ENCODE peak calls at places on chromosomes 13 and 19, in five cellular contexts. H, I, V, S and J are unnamed samples.

GRCh38 chr19:16330368-16330801 is 5.8 kb downstream of the KLF2 start:
- DNase-seq in V (peak), I (no peak), S (no peak), H (peak), J (peak)

GRCh38 chr13:21402586-21403307 is 56.4 kb downstream of the ZDHHC20 start:
- DNase-seq in V (no peak), I (no peak), S (no peak), H (peak), J (peak)

GRCh38 chr19:55655648-55656040 is 809 bp downstream of the U2AF2 start:
- DNase-seq in V (no peak), S (no peak), H (no peak), I (no peak), J (no peak)

GRCh38 chr13:97506511-97506910 is 72.5 kb downstream of the RAP2A start:
- DNase-seq in S (no peak), I (no peak), V (no peak), H (peak), J (peak)

GRCh38 chr13:95234242-95234641 is 67.0 kb downstream of the ABCC4 start:
- DNase-seq in S (no peak), I (no peak), H (no peak), V (no peak), J (no peak)

GRCh38 chr19:43711751-43712355 is 4.0 kb upstream of the IRGC start:
- DNase-seq in V (no peak), S (no peak), I (no peak), H (no peak), J (no peak)

GRCh38 chr19:45385392-45386221 is 15.2 kb upstream of the ERCC2 start:
- DNase-seq in I (no peak), H (no peak), V (no peak), S (no peak), J (no peak)

GRCh38 chr13:37403776-37404497 is 194.6 kb downstream of the POSTN start:
- DNase-seq in H (peak), S (peak), I (no peak), V (no peak), J (peak)

GRCh38 chr19:38544569-38545315 is 73.0 kb downstream of the MAP4K1 start:
- DNase-seq in H (peak), I (no peak), S (peak), V (no peak), J (peak)

GRCh38 chr19:50729894-50730293 is 6.7 kb downstream of the CLEC11A start:
- DNase-seq in H (no peak), S (no peak), I (no peak), V (no peak), J (no peak)

GRCh38 chr19:5627395-5627904 is 4.6 kb downstream of the SAFB start:
- DNase-seq in S (no peak), I (peak), V (no peak), H (peak), J (no peak)

GRCh38 chr13:57682128-57682716 is 50.7 kb downstream of the PCDH17 start:
- DNase-seq in S (no peak), V (no peak), H (no peak), I (no peak), J (no peak)

GRCh38 chr13:48492123-48493075 is 40.5 kb downstream of the RCBTB2 start:
- DNase-seq in H (no peak), I (no peak), S (no peak), V (no peak), J (peak)

GRCh38 chr19:397321-397720 is 11.6 kb downstream of the C2CD4C start:
- DNase-seq in I (no peak), V (no peak), S (no peak), H (no peak), J (no peak)

GRCh38 chr13:20666948-20667347 is 36.6 kb upstream of the IL17D start:
- DNase-seq in S (no peak), I (no peak), V (no peak), H (no peak), J (no peak)

GRCh38 chr13:33289966-33290365 is 4.4 kb upstream of the STARD13 start:
- DNase-seq in S (no peak), H (no peak), V (no peak), I (no peak), J (peak)

GRCh38 chr13:87259479-87260083 is 411.6 kb upstream of the SLITRK5 start:
- DNase-seq in H (peak), I (peak), S (no peak), V (no peak), J (no peak)

GRCh38 chr19:50416815-50417137 is 2.0 kb upstream of the SPIB start:
- DNase-seq in I (no peak), V (no peak), H (no peak), S (no peak), J (no peak)

GRCh38 chr19:35170359-35171061 is 16.0 kb downstream of the FXYD5 start:
- DNase-seq in S (no peak), H (no peak), V (no peak), I (no peak), J (no peak)

GRCh38 chr13:21405309-21405708 is 53.8 kb downstream of the ZDHHC20 start:
- DNase-seq in I (no peak), V (no peak), S (no peak), H (no peak), J (no peak)

GRCh38 chr19:55454787-55455243 is 6.6 kb downstream of the ISOC2 start:
- DNase-seq in H (peak), V (no peak), I (peak), S (no peak), J (peak)

GRCh38 chr13:113976711-113977684 is 3.1 kb upstream of the C13orf46 start:
- DNase-seq in S (peak), H (peak), I (no peak), V (no peak), J (peak)

GRCh38 chr13:112725346-112726017 is 35.6 kb downstream of the ATP11A start:
- DNase-seq in V (no peak), H (no peak), I (no peak), S (no peak), J (peak)

GRCh38 chr19:45101796-45102195 is 8.8 kb downstream of the PPP1R37 start:
- DNase-seq in V (no peak), S (no peak), I (no peak), H (no peak), J (no peak)

GRCh38 chr13:66367356-66367755 is 862.8 kb downstream of the PCDH9 start:
- DNase-seq in H (peak), I (no peak), V (no peak), S (no peak), J (peak)

GRCh38 chr19:45670670-45671453 is 2.8 kb downstream of the GIPR start:
- DNase-seq in S (no peak), I (peak), V (peak), H (peak), J (peak)

GRCh38 chr13:102700088-102701031 is 5.5 kb upstream of the METTL21C start:
- DNase-seq in S (no peak), I (no peak), H (peak), V (no peak), J (peak)

GRCh38 chr13:29315847-29316246 is 279.6 kb downstream of the SLC7A1 start:
- DNase-seq in I (no peak), V (no peak), S (no peak), H (no peak), J (no peak)

GRCh38 chr13:108342369-108343289 is 73.1 kb downstream of the TNFSF13B start:
- DNase-seq in H (peak), I (no peak), S (peak), V (no peak), J (peak)

DNA sequence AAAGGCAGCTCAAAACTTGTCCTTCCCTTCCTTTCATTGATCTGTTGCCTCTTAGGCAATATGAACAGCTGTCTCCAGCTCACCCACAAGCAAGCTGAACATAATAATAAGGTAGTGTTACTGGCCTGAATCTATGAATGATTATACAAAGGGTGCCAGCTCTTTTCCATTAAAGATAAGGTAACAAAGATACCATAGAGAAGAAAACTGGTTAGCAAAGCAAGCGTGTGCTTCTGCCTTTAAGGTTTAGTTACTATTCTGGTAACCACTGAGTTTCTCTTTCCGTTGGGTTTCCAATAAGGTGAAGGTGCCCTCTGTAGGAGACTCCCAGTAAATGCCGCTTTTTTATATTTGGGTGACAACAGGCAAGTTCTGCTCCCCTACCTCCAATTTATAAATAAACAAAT is 12.1 kb upstream of the DACH1 start:
- DNase-seq in H (peak), V (no peak), I (no peak), S (no peak), J (peak)
- TF ChIP-seq CTCF in H (peak), V (peak), I (peak), S (peak), J (peak)

DNA sequence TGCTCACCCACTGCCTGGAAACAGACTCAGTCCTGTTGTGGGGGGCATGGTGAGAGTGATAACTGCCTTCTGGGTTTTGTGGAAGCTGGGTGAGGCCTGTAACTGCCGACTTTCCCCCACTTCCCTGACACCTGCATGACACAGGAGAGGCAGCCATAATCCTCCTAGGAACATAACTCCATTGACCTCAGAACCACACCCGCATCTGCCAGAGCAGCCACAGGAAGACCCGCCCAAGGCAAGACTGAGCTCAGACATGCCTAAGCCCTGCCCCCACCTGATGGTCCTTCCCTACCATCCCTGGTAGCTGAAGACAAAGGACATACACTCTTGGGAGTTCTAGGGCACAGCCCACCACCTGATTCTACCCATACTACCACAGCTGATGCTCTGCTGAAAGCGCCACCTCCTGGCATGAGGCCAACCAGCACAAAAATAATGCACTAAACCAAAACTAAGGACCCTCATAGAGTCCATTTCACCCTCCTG is 326.7 kb downstream of the RBM26 start:
- DNase-seq in H (no peak), S (no peak), V (no peak), I (no peak), J (no peak)
- TF ChIP-seq CTCF in H (no peak), S (no peak), V (no peak), I (no peak), J (no peak)

GRCh38 chr13:44874886-44875630 is 114.2 kb downstream of the NUFIP1 start:
- DNase-seq in S (no peak), H (no peak), I (no peak), V (no peak), J (no peak)

GRCh38 chr13:44884076-44884729 is 105.1 kb downstream of the NUFIP1 start:
- DNase-seq in H (peak), V (no peak), S (no peak), I (no peak), J (peak)

GRCh38 chr13:44874176-44874575 is 115.1 kb downstream of the NUFIP1 start:
- DNase-seq in V (no peak), S (no peak), I (no peak), H (no peak), J (no peak)

GRCh38 chr13:44876782-44877324 is 112.4 kb downstream of the NUFIP1 start:
- DNase-seq in H (no peak), S (no peak), V (no peak), I (peak), J (peak)

DNA sequence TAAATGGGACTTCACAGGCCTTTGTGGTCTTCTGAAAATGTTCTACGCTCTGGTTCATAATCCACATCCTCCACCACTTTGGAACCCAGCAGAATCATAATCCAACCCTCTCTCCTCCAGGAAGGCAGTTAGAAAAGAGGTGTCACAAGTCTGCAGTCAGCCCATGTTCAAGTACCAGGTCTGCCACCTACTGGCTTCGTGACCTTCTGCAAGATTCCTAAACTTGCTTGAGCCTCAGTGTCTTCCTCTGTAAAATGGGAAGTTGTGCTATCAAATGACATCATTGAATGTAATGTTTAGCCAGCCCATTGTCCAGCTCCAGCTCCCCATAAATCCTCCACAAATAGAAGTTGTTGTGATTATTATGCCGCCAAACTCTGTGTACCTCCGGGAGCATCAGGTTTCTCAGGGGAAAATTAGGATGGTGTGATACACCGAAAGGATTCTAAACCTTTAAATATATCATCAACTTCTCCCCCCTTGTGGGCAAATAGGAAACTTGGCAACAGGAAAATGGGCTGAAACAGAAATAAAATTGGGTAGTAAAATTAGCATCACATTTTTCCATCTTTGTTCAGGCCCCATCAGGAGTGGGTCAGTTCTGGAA is 109.7 kb downstream of the NUFIP1 start:
- DNase-seq in H (peak), S (no peak), V (no peak), I (no peak), J (peak)
- TF ChIP-seq CTCF in H (peak), S (peak), V (no peak), I (peak), J (peak)

DNA sequence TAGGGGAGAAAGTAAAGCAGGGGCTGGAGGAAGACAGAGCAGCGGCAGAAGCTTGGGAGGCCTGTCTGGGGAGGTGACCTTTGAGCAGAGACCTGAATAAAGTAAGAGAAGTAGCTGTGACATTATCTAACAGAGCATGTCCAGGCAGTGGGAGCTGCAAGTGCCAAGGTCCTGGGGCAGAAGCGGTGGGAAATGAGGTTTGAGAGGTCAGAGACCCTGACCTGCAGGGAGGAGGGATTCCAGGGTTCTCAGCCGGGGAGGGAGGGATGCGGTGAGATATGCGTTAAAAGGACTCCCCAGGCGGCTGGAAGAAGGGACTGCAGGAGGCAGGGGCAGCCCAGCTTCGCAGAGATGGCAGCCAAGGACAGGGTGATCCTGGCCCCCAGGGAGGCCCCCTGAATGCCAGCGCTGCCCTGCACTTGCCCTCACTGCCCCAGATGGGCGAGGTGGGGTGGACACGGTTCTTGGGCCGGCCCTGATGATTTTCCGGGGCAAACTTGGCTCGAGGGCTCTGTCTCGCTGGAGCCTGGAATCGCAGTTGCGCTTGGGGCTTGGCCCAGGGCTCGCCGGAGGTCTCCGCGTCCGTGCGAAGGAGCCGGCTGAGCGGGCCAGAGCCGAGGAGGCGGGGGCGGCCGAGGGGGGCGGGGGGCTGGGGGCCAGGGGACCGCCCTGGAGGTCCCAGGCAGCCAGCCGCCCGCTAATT is 3.2 kb downstream of the CRLF1 start:
- DNase-seq in H (peak), V (no peak), I (no peak), S (no peak), J (peak)
- TF ChIP-seq CTCF in H (peak), V (no peak), I (peak), S (peak), J (peak)

DNA sequence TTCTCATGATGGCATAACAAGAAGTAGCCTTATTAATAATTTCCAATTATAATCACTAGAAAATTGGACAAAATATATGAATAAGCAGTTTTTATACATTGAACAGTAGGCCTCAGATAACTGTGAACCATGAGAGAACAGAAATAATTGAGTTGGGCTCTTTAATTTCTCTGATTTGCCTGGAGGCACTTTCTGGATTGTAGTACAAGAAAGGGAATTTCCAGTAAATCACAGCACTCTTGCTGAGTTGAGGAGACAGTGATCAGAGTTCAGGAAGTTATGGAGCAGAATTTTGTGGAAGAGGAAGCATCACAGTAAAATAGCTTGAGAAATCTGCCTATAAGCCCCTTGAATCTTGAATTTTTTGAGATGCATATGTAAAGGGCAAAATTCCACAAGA is 216.2 kb downstream of the MAB21L1 start:
- DNase-seq in H (no peak), I (no peak), V (no peak), S (no peak), J (no peak)
- TF ChIP-seq CTCF in H (no peak), I (no peak), V (no peak), S (no peak), J (no peak)

GRCh38 chr19:13839193-13839937 is 37.6 kb upstream of the NANOS3 start:
- DNase-seq in I (no peak), V (peak), S (no peak), H (peak), J (peak)
- TF ChIP-seq CTCF in I (no peak), V (no peak), S (no peak), H (peak), J (no peak)

GRCh38 chr13:43134896-43135295 is 111.5 kb downstream of the DNAJC15 start:
- DNase-seq in S (no peak), V (no peak), H (no peak), I (no peak), J (no peak)

GRCh38 chr13:43129511-43130130 is 106.2 kb downstream of the DNAJC15 start:
- DNase-seq in S (no peak), H (no peak), I (no peak), V (no peak), J (no peak)

GRCh38 chr13:43133792-43134191 is 110.4 kb downstream of the DNAJC15 start:
- DNase-seq in V (no peak), I (no peak), S (no peak), H (no peak), J (no peak)

GRCh38 chr13:43132911-43133310 is 109.5 kb downstream of the DNAJC15 start:
- DNase-seq in I (no peak), V (no peak), H (no peak), S (no peak), J (no peak)

DNA sequence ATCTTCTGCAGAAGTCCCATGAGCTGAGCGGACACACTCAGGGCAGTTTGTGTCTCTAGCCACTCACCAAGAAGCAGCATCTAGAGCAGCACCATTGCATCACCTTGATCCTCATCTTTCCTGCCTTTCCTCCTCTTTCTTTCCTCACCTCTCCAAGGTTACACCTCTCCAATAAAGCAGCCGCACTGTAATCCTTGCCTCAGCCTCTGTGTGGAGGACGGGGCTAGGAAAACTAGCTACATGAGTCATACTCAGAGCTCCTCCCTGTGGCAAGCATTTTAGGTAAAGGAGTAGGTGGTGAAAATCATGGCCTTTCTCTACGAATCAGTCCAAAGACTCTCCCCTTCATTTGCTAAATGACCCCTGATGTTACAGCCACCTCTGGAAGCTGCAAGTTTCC is 108.8 kb downstream of the DNAJC15 start:
- DNase-seq in I (no peak), V (no peak), S (no peak), H (peak), J (peak)
- TF ChIP-seq CTCF in I (peak), V (no peak), S (peak), H (peak), J (peak)

GRCh38 chr13:44921931-44922758 is 67.1 kb downstream of the NUFIP1 start:
- DNase-seq in H (peak), I (no peak), V (no peak), S (peak), J (peak)
- TF ChIP-seq CTCF in H (no peak), I (no peak), V (no peak), S (no peak), J (no peak)

DNA sequence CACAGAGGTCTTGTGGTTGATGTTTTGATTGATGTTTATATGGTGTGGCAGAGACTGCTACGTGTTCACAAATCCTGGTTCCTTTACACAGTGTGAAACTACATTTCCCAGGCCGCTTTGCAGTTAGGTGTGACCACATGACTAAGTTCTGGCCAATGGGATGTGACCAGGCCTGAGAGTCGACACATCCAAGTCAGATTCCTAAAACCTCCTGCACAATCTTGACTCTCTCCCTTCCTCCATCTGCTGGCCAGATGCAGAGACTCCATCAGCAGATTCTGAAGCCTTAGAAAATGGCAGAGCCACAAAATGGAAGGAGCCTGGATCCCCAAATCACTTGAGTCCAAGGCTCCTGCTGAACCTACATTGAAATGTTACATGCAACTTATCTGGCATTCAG is 12.6 kb downstream of the CD37 start:
- DNase-seq in V (no peak), S (peak), H (peak), I (no peak), J (peak)
- TF ChIP-seq CTCF in V (no peak), S (peak), H (peak), I (peak), J (peak)